ENCODE peak calls at places on chromosomes 5 and 9, in six cellular contexts. One of them, this sample, is unnamed.

GRCh38 chr5:150152636-150153462 is 2.8 kb downstream of the PDGFRB start:
- DNase-seq in hepatocyte: no peak
- DNase-seq in GM23338: no peak
- DNase-seq in OCI-LY7: no peak
- DNase-seq in PC-3: no peak
- DNase-seq in HCT116: no peak
- DNase-seq in this sample: no peak

GRCh38 chr9:108094676-108094993 is 605.1 kb upstream of the KLF4 start:
- DNase-seq in PC-3: peak
- DNase-seq in HCT116: no peak
- DNase-seq in GM23338: no peak
- DNase-seq in hepatocyte: no peak
- DNase-seq in OCI-LY7: no peak
- DNase-seq in this sample: no peak

GRCh38 chr5:164332349-164333196 is 827.2 kb downstream of the MAT2B start:
- DNase-seq in hepatocyte: no peak
- DNase-seq in HCT116: no peak
- DNase-seq in PC-3: no peak
- DNase-seq in OCI-LY7: no peak
- DNase-seq in GM23338: no peak
- DNase-seq in this sample: no peak

GRCh38 chr5:170603578-170604565 is 100.1 kb downstream of the KCNIP1 start:
- DNase-seq in OCI-LY7: peak
- DNase-seq in PC-3: peak
- DNase-seq in GM23338: peak
- DNase-seq in hepatocyte: peak
- DNase-seq in HCT116: peak
- DNase-seq in this sample: peak

GRCh38 chr5:116652903-116653302 is 78.3 kb upstream of the SEMA6A start:
- DNase-seq in OCI-LY7: no peak
- DNase-seq in PC-3: no peak
- DNase-seq in GM23338: peak
- DNase-seq in hepatocyte: no peak
- DNase-seq in HCT116: no peak
- DNase-seq in this sample: peak

GRCh38 chr5:179696605-179697004 is 2.2 kb upstream of the CANX start:
- DNase-seq in hepatocyte: peak
- DNase-seq in GM23338: no peak
- DNase-seq in OCI-LY7: peak
- DNase-seq in HCT116: no peak
- DNase-seq in PC-3: no peak
- DNase-seq in this sample: no peak

GRCh38 chr5:154844800-154845199 is 5.6 kb downstream of the FAXDC2 start:
- DNase-seq in HCT116: no peak
- DNase-seq in hepatocyte: no peak
- DNase-seq in PC-3: no peak
- DNase-seq in OCI-LY7: no peak
- DNase-seq in GM23338: no peak
- DNase-seq in this sample: no peak

GRCh38 chr5:126454535-126454934 is 31.3 kb downstream of the GRAMD2B start:
- DNase-seq in PC-3: no peak
- DNase-seq in GM23338: no peak
- DNase-seq in OCI-LY7: no peak
- DNase-seq in HCT116: no peak
- DNase-seq in hepatocyte: no peak
- DNase-seq in this sample: no peak

GRCh38 chr5:93044860-93045666 is 536.0 kb downstream of the NR2F1-AS1 start:
- DNase-seq in PC-3: no peak
- DNase-seq in GM23338: no peak
- DNase-seq in hepatocyte: no peak
- DNase-seq in HCT116: no peak
- DNase-seq in OCI-LY7: no peak
- DNase-seq in this sample: no peak

GRCh38 chr9:85610074-85610855 is 131.5 kb downstream of the AGTPBP1 start:
- DNase-seq in PC-3: peak
- DNase-seq in HCT116: peak
- DNase-seq in OCI-LY7: peak
- DNase-seq in GM23338: peak
- DNase-seq in hepatocyte: peak
- DNase-seq in this sample: peak

GRCh38 chr5:30368064-30368463 is 825.4 kb upstream of the CDH6 start:
- DNase-seq in hepatocyte: no peak
- DNase-seq in GM23338: no peak
- DNase-seq in OCI-LY7: no peak
- DNase-seq in PC-3: peak
- DNase-seq in HCT116: no peak
- DNase-seq in this sample: no peak

GRCh38 chr5:67774796-67775195 is 440.8 kb upstream of the PIK3R1 start:
- DNase-seq in GM23338: no peak
- DNase-seq in OCI-LY7: no peak
- DNase-seq in PC-3: no peak
- DNase-seq in HCT116: no peak
- DNase-seq in hepatocyte: no peak
- DNase-seq in this sample: peak

GRCh38 chr5:138724470-138725146 is 28.6 kb upstream of the CTNNA1 start:
- DNase-seq in GM23338: peak
- DNase-seq in HCT116: no peak
- DNase-seq in hepatocyte: no peak
- DNase-seq in PC-3: no peak
- DNase-seq in OCI-LY7: no peak
- DNase-seq in this sample: no peak

GRCh38 chr5:39948867-39949468 is 524.2 kb upstream of the DAB2 start:
- DNase-seq in HCT116: peak
- DNase-seq in OCI-LY7: peak
- DNase-seq in hepatocyte: peak
- DNase-seq in GM23338: peak
- DNase-seq in PC-3: peak
- DNase-seq in this sample: peak

GRCh38 chr9:110950041-110950645 is 88.1 kb downstream of the LPAR1 start:
- DNase-seq in OCI-LY7: no peak
- DNase-seq in GM23338: no peak
- DNase-seq in PC-3: peak
- DNase-seq in hepatocyte: no peak
- DNase-seq in HCT116: no peak
- DNase-seq in this sample: no peak

GRCh38 chr9:110528645-110529044 is 50.9 kb downstream of the SVEP1 start:
- DNase-seq in HCT116: no peak
- DNase-seq in GM23338: no peak
- DNase-seq in PC-3: no peak
- DNase-seq in hepatocyte: no peak
- DNase-seq in OCI-LY7: no peak
- DNase-seq in this sample: no peak

GRCh38 chr9:116234091-116234490 is 80.5 kb downstream of the PAPPA start:
- DNase-seq in PC-3: peak
- DNase-seq in GM23338: no peak
- DNase-seq in OCI-LY7: no peak
- DNase-seq in HCT116: no peak
- DNase-seq in hepatocyte: peak
- DNase-seq in this sample: no peak

GRCh38 chr9:27196383-27196782 is 87.4 kb downstream of the TEK start:
- DNase-seq in HCT116: no peak
- DNase-seq in OCI-LY7: no peak
- DNase-seq in hepatocyte: no peak
- DNase-seq in GM23338: no peak
- DNase-seq in PC-3: no peak
- DNase-seq in this sample: no peak

GRCh38 chr5:142671276-142671675 is 14.6 kb downstream of the FGF1 start:
- DNase-seq in GM23338: no peak
- DNase-seq in hepatocyte: no peak
- DNase-seq in PC-3: no peak
- DNase-seq in OCI-LY7: no peak
- DNase-seq in HCT116: no peak
- DNase-seq in this sample: no peak

GRCh38 chr9:91546574-91546973 is 122.9 kb upstream of the NFIL3 start:
- DNase-seq in OCI-LY7: no peak
- DNase-seq in GM23338: no peak
- DNase-seq in hepatocyte: no peak
- DNase-seq in HCT116: no peak
- DNase-seq in PC-3: peak
- DNase-seq in this sample: no peak
- H3K4me2 ChIP-seq in OCI-LY7: no peak
- H3K4me2 ChIP-seq in GM23338: no peak
- H3K4me2 ChIP-seq in hepatocyte: no peak
- H3K4me2 ChIP-seq in HCT116: no peak
- H3K4me2 ChIP-seq in PC-3: no peak
- H3K4me2 ChIP-seq in this sample: no peak

DNA sequence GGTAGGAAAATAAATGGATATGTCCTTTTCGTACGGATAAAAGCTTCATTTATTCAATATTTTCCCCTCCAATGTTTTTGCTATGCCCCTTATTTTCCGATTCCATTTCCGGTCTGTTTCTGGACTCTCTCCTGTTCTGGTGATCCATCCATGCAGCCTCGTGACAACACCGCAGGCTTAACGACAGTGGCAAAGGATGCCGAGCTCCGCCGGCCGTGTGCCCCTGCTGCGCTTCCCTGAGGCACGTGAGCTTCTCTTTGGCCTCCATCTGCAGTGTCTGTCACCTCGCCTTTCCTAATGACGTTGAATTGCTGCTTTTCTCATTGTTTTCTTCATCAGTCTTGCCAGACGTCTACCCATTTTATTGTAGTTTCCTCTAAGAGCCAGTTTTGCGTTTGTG is 28.7 kb downstream of the SURF6 start:
- DNase-seq in hepatocyte: no peak
- DNase-seq in HCT116: no peak
- DNase-seq in PC-3: no peak
- DNase-seq in GM23338: no peak
- DNase-seq in OCI-LY7: no peak
- DNase-seq in this sample: no peak
- TF ChIP-seq EZH2phosphoT487 in hepatocyte: no peak
- TF ChIP-seq EZH2phosphoT487 in HCT116: no peak
- TF ChIP-seq EZH2phosphoT487 in PC-3: no peak
- TF ChIP-seq EZH2phosphoT487 in GM23338: no peak
- TF ChIP-seq EZH2phosphoT487 in OCI-LY7: no peak
- TF ChIP-seq EZH2phosphoT487 in this sample: no peak

GRCh38 chr5:139998837-139999236 is 44.3 kb downstream of the NRG2 start:
- DNase-seq in OCI-LY7: peak
- DNase-seq in hepatocyte: no peak
- DNase-seq in PC-3: no peak
- DNase-seq in GM23338: no peak
- DNase-seq in HCT116: no peak
- DNase-seq in this sample: no peak

GRCh38 chr5:140000332-140000731 is 42.8 kb downstream of the NRG2 start:
- DNase-seq in HCT116: no peak
- DNase-seq in hepatocyte: no peak
- DNase-seq in GM23338: no peak
- DNase-seq in OCI-LY7: no peak
- DNase-seq in PC-3: no peak
- DNase-seq in this sample: no peak

GRCh38 chr5:139994234-139994633 is 48.9 kb downstream of the NRG2 start:
- DNase-seq in GM23338: no peak
- DNase-seq in OCI-LY7: no peak
- DNase-seq in PC-3: no peak
- DNase-seq in hepatocyte: no peak
- DNase-seq in HCT116: no peak
- DNase-seq in this sample: no peak

GRCh38 chr5:139995929-139996328 is 47.2 kb downstream of the NRG2 start:
- DNase-seq in hepatocyte: no peak
- DNase-seq in HCT116: no peak
- DNase-seq in OCI-LY7: no peak
- DNase-seq in GM23338: no peak
- DNase-seq in PC-3: no peak
- DNase-seq in this sample: no peak

GRCh38 chr5:139997276-139997675 is 45.8 kb downstream of the NRG2 start:
- DNase-seq in hepatocyte: no peak
- DNase-seq in GM23338: no peak
- DNase-seq in HCT116: no peak
- DNase-seq in PC-3: no peak
- DNase-seq in OCI-LY7: no peak
- DNase-seq in this sample: no peak
- TF ChIP-seq CTCF in hepatocyte: no peak
- TF ChIP-seq CTCF in GM23338: no peak
- TF ChIP-seq CTCF in HCT116: no peak
- TF ChIP-seq CTCF in PC-3: no peak
- TF ChIP-seq CTCF in OCI-LY7: no peak
- TF ChIP-seq CTCF in this sample: no peak

GRCh38 chr9:127973169-127974001 is 7.4 kb downstream of the EEIG1 start:
- DNase-seq in HCT116: no peak
- DNase-seq in PC-3: no peak
- DNase-seq in hepatocyte: no peak
- DNase-seq in GM23338: no peak
- DNase-seq in OCI-LY7: no peak
- DNase-seq in this sample: no peak

GRCh38 chr9:127974002-127974768 is 6.6 kb downstream of the EEIG1 start:
- DNase-seq in HCT116: no peak
- DNase-seq in hepatocyte: no peak
- DNase-seq in PC-3: no peak
- DNase-seq in OCI-LY7: no peak
- DNase-seq in GM23338: no peak
- DNase-seq in this sample: no peak

GRCh38 chr9:127970401-127971313 is 10.1 kb downstream of the EEIG1 start:
- DNase-seq in OCI-LY7: peak
- DNase-seq in hepatocyte: no peak
- DNase-seq in PC-3: peak
- DNase-seq in GM23338: no peak
- DNase-seq in HCT116: no peak
- DNase-seq in this sample: peak

GRCh38 chr9:127972316-127972871 is 8.4 kb downstream of the EEIG1 start:
- DNase-seq in HCT116: no peak
- DNase-seq in PC-3: no peak
- DNase-seq in OCI-LY7: no peak
- DNase-seq in hepatocyte: peak
- DNase-seq in GM23338: no peak
- DNase-seq in this sample: no peak

DNA sequence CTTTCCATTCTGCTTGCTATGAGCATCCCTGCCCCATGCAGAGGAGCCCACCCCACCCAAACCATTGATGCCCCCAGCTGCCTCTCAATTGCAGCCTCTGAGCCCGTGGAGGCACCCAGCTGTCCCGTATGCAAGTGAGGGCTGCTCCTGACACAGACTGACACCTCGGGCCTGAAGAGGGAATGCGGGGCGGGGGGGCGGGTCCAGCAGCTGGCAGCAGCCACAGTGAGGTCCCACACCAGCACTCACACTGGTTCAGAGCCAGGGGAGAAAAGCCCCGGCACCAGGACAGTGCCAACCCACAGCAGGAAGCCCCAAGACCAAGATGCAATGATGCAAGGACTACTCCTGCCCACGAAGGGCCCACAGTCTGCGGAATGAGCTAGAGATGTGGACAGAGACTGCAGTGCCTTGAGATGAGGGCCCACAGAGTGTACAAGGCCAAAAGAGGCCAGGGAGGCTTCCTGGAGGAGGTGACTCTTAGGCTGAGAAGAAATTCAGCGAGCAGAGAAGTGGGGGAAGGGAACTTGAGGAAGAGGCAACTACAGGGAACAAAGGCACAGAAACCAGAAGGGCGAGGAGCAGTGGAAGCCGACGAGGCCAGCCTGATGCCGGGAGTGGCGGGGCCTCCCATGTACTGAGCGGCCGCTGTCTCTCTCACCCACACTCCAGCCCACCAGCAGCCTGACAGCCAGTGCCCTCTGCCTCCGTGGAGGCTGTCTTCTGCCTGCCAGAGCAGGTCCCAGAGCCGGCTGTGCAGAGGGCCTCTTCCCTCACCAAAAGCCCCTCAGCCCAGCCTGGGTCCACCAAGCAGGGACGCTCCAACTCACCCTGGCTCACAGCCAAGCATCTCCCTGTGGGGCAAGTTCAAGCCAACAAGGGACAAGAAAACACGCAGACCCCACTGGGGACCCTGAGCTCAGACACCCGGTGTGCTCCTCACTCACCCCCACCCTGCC is 9.2 kb downstream of the EEIG1 start:
- DNase-seq in hepatocyte: peak
- DNase-seq in OCI-LY7: no peak
- DNase-seq in PC-3: no peak
- DNase-seq in GM23338: peak
- DNase-seq in HCT116: no peak
- DNase-seq in this sample: peak
- H3K4me2 ChIP-seq in hepatocyte: peak
- H3K4me2 ChIP-seq in OCI-LY7: peak
- H3K4me2 ChIP-seq in PC-3: no peak
- H3K4me2 ChIP-seq in GM23338: peak
- H3K4me2 ChIP-seq in HCT116: peak
- H3K4me2 ChIP-seq in this sample: peak

This sample was measured in neural progenitor cell.